ENCODE peak calls at places on chromosomes 13 and 19, in eight cellular contexts. Q is activated CD8-positive, alpha-beta T cell treated with anti-CD3 and anti-CD28 coated beads for 36 hours; E is activated T-cell treated with anti-CD3 and anti-CD28 coated beads, Interleukin-2, amount 50 U/mL, for 72 hours; R is lower lobe of right lung; P is left lung; B is activated CD4-positive, CD25-positive, alpha-beta regulatory T cell treated with anti-CD3 and anti-CD28 coated beads, Interleukin-2, amount 50 U/mL, for 24 hours; I is left lobe of liver; M is psoas muscle. A is an unnamed sample.

GRCh38 chr19:38395381-38396127 is 7.1 kb downstream of the SPRED3 start:
- ATAC-seq in M (no peak), Q (peak; percentile 78), B (peak; percentile 80), E (peak; percentile 84), P (no peak), R (peak; percentile 16), I (no peak), A (peak; percentile 27)

GRCh38 chr13:42808572-42808971 is 27.2 kb downstream of the FAM216B start:
- ATAC-seq in P (no peak), R (no peak), I (no peak), Q (peak; percentile 53), B (peak; percentile 56), E (peak; percentile 91), M (no peak), A (no peak)

GRCh38 chr19:1287622-1288527 is 2.2 kb downstream of the EFNA2 start:
- ATAC-seq in E (no peak), B (no peak), R (no peak), Q (no peak), M (no peak), P (no peak), I (no peak), A (no peak)

GRCh38 chr13:49369876-49370275 is 74.0 kb downstream of the CAB39L start:
- ATAC-seq in I (no peak), R (no peak), M (no peak), P (no peak), B (no peak), Q (no peak), E (no peak), A (no peak)

GRCh38 chr13:79986890-79987289 is 354.0 kb downstream of the SPRY2 start:
- ATAC-seq in I (no peak), M (no peak), E (no peak), P (no peak), B (no peak), R (no peak), Q (no peak), A (peak; percentile 63)

GRCh38 chr19:58001895-58002369 is 688 bp downstream of the ZNF606 start:
- ATAC-seq in Q (peak; percentile 6), R (peak; percentile 30), B (no peak), I (peak; percentile 35), P (peak; percentile 28), E (peak; percentile 4), M (no peak), A (no peak)

GRCh38 chr13:32495429-32495828 is 43.2 kb downstream of the N4BP2L2 start:
- ATAC-seq in E (no peak), M (no peak), Q (no peak), R (no peak), B (no peak), I (peak; percentile 36), P (no peak), A (no peak)

GRCh38 chr13:27408074-27408473 is 16.3 kb upstream of the GTF3A start:
- ATAC-seq in P (no peak), Q (no peak), B (no peak), E (no peak), R (no peak), I (no peak), M (no peak), A (no peak)

GRCh38 chr13:20411638-20412342 is 113.9 kb downstream of the CRYL1 start:
- ATAC-seq in B (peak; percentile 81), M (no peak), R (peak; percentile 60), P (peak; percentile 60), Q (peak; percentile 89), E (peak; percentile 88), I (no peak), A (peak; percentile 7)

GRCh38 chr19:38250821-38251563 is 5.2 kb downstream of the PPP1R14A start:
- ATAC-seq in Q (no peak), M (peak; percentile 47), P (peak; percentile 51), R (peak; percentile 51), E (no peak), I (peak; percentile 90), B (no peak), A (peak; percentile 12)

GRCh38 chr13:99506632-99507031 is 5.4 kb downstream of the TM9SF2 start:
- ATAC-seq in P (peak; percentile 47), I (peak; percentile 66), R (peak; percentile 61), Q (no peak), M (peak; percentile 25), E (no peak), B (peak; percentile 27), A (peak; percentile 47)

GRCh38 chr13:21799671-21800070 is 128.8 kb downstream of the FGF9 start:
- ATAC-seq in B (no peak), R (no peak), P (no peak), M (no peak), I (no peak), E (no peak), Q (no peak), A (no peak)

GRCh38 chr13:29524641-29525040 is 70.8 kb downstream of the SLC7A1 start:
- ATAC-seq in I (no peak), P (no peak), B (no peak), M (no peak), E (no peak), R (no peak), Q (no peak), A (no peak)

GRCh38 chr19:18710186-18710585 is 26.7 kb downstream of the CRTC1 start:
- ATAC-seq in R (no peak), P (no peak), Q (no peak), E (no peak), M (no peak), I (no peak), B (no peak), A (no peak)

GRCh38 chr13:113086031-113086750 is 19.4 kb upstream of the F7 start:
- ATAC-seq in I (no peak), B (no peak), E (no peak), Q (no peak), R (no peak), P (no peak), M (no peak), A (no peak)

GRCh38 chr19:8557637-8558238 is 19.5 kb downstream of the MYO1F start:
- ATAC-seq in Q (no peak), R (peak; percentile 32), M (no peak), B (no peak), I (peak; percentile 39), P (peak; percentile 49), E (peak; percentile 38), A (no peak)

GRCh38 chr19:16367269-16367683 is 42.6 kb downstream of the KLF2 start:
- ATAC-seq in M (no peak), P (no peak), Q (no peak), E (peak; percentile 33), R (peak; percentile 22), I (no peak), B (peak; percentile 49), A (no peak)

GRCh38 chr19:19319725-19320361 is 466 bp downstream of the SUGP1 start:
- ATAC-seq in P (peak; percentile 4), I (peak; percentile 4), E (no peak), R (peak; percentile 14), Q (peak; percentile 1), M (no peak), B (no peak), A (peak; percentile 2)

GRCh38 chr19:45477216-45477615 is 9.4 kb downstream of the FOSB start:
- ATAC-seq in E (no peak), B (no peak), I (no peak), R (peak; percentile 0), M (no peak), Q (no peak), P (no peak), A (no peak)

GRCh38 chr13:51826606-51827005 is 18.4 kb downstream of the TMEM272 start:
- ATAC-seq in E (no peak), M (no peak), B (no peak), P (no peak), Q (peak; percentile 2), I (no peak), R (peak; percentile 9), A (peak; percentile 7)

GRCh38 chr13:73998631-73999030 is 135.6 kb downstream of the KLF12 start:
- ATAC-seq in P (no peak), B (peak; percentile 80), Q (peak; percentile 89), E (peak; percentile 92), M (no peak), I (no peak), R (no peak), A (no peak)

GRCh38 chr13:113179374-113180230 is 21.2 kb downstream of the PROZ start:
- ATAC-seq in P (no peak), I (no peak), B (no peak), E (no peak), Q (peak; percentile 27), M (no peak), R (no peak), A (no peak)

GRCh38 chr19:45601524-45602522 is at the start of gene GPR4:
- ATAC-seq in Q (peak; percentile 54), I (peak; percentile 63), B (no peak), E (peak; percentile 50), M (peak; percentile 25), R (peak; percentile 62), P (peak; percentile 66), A (peak; percentile 29)

GRCh38 chr19:56759531-56759930 is 81.0 kb downstream of the PEG3 start:
- ATAC-seq in E (no peak), P (no peak), Q (no peak), B (no peak), M (no peak), I (no peak), R (no peak), A (no peak)

A was measured in esophagus mucosa.